ENCODE peak calls at places on chromosome 16, in eight cellular contexts. One of them, this sample, is unnamed.

GRCh38 chr16:58187092-58187491 is 10.8 kb downstream of the CSNK2A2 start:
- DNase-seq in H1: no peak
- DNase-seq in IMR-90: no peak
- DNase-seq in suprapubic skin: no peak
- DNase-seq in GM12891: no peak
- DNase-seq in adrenal gland: no peak
- DNase-seq in stomach: no peak
- DNase-seq in uterus: no peak
- DNase-seq in this sample: no peak

GRCh38 chr16:79008036-79008868 is 592.3 kb downstream of the MAF start:
- DNase-seq in suprapubic skin: no peak
- DNase-seq in stomach: no peak
- DNase-seq in H1: no peak
- DNase-seq in adrenal gland: no peak
- DNase-seq in GM12891: no peak
- DNase-seq in uterus: no peak
- DNase-seq in IMR-90: no peak
- DNase-seq in this sample: no peak

GRCh38 chr16:79899316-79900110 is 299.0 kb upstream of the MAF start:
- DNase-seq in uterus: no peak
- DNase-seq in suprapubic skin: no peak
- DNase-seq in IMR-90: no peak
- DNase-seq in GM12891: no peak
- DNase-seq in adrenal gland: no peak
- DNase-seq in stomach: no peak
- DNase-seq in H1: no peak
- DNase-seq in this sample: no peak

GRCh38 chr16:71249399-71249798 is 18.9 kb upstream of the HYDIN start:
- DNase-seq in IMR-90: no peak
- DNase-seq in stomach: no peak
- DNase-seq in uterus: no peak
- DNase-seq in suprapubic skin: no peak
- DNase-seq in H1: no peak
- DNase-seq in GM12891: no peak
- DNase-seq in adrenal gland: no peak
- DNase-seq in this sample: peak; percentile 6

GRCh38 chr16:20280259-20280658 is 47.1 kb downstream of the GP2 start:
- DNase-seq in IMR-90: no peak
- DNase-seq in GM12891: no peak
- DNase-seq in adrenal gland: no peak
- DNase-seq in H1: no peak
- DNase-seq in uterus: no peak
- DNase-seq in suprapubic skin: no peak
- DNase-seq in stomach: no peak
- DNase-seq in this sample: no peak

GRCh38 chr16:10509534-10510025 is 70.8 kb downstream of the EMP2 start:
- DNase-seq in stomach: peak; percentile 54
- DNase-seq in suprapubic skin: no peak
- DNase-seq in GM12891: peak; percentile 46
- DNase-seq in adrenal gland: peak; percentile 69
- DNase-seq in uterus: peak; percentile 50
- DNase-seq in H1: peak; percentile 63
- DNase-seq in IMR-90: peak; percentile 79
- DNase-seq in this sample: peak; percentile 87

GRCh38 chr16:29237971-29238370 is 168.5 kb downstream of the NPIPB11 start:
- DNase-seq in IMR-90: no peak
- DNase-seq in H1: peak; percentile 23
- DNase-seq in adrenal gland: no peak
- DNase-seq in suprapubic skin: no peak
- DNase-seq in uterus: no peak
- DNase-seq in GM12891: no peak
- DNase-seq in stomach: no peak
- DNase-seq in this sample: no peak

GRCh38 chr16:81945665-81946064 is 65.6 kb downstream of the SDR42E1 start:
- DNase-seq in GM12891: no peak
- DNase-seq in suprapubic skin: no peak
- DNase-seq in adrenal gland: no peak
- DNase-seq in H1: no peak
- DNase-seq in stomach: no peak
- DNase-seq in IMR-90: peak; percentile 12
- DNase-seq in uterus: no peak
- DNase-seq in this sample: no peak

GRCh38 chr16:68064791-68065365 is 20.3 kb upstream of the NFATC3 start:
- DNase-seq in suprapubic skin: peak; percentile 86
- DNase-seq in adrenal gland: peak; percentile 75
- DNase-seq in stomach: peak; percentile 71
- DNase-seq in uterus: peak; percentile 49
- DNase-seq in IMR-90: peak; percentile 91
- DNase-seq in GM12891: peak; percentile 58
- DNase-seq in H1: peak; percentile 85
- DNase-seq in this sample: peak; percentile 87

GRCh38 chr16:11585460-11586374 is 1.0 kb downstream of the LITAF start:
- DNase-seq in H1: no peak
- DNase-seq in GM12891: no peak
- DNase-seq in suprapubic skin: no peak
- DNase-seq in IMR-90: peak; percentile 33
- DNase-seq in adrenal gland: no peak
- DNase-seq in uterus: peak; percentile 35
- DNase-seq in stomach: peak; percentile 42
- DNase-seq in this sample: no peak
- TF ChIP-seq POLR2A in H1: no peak
- TF ChIP-seq POLR2A in GM12891: no peak
- TF ChIP-seq POLR2A in suprapubic skin: no peak
- TF ChIP-seq POLR2A in IMR-90: no peak
- TF ChIP-seq POLR2A in adrenal gland: no peak
- TF ChIP-seq POLR2A in uterus: peak; percentile 34
- TF ChIP-seq POLR2A in stomach: no peak
- TF ChIP-seq POLR2A in this sample: no peak

GRCh38 chr16:69350536-69351133 is 951 bp downstream of the TMED6 start:
- DNase-seq in GM12891: no peak
- DNase-seq in IMR-90: no peak
- DNase-seq in adrenal gland: no peak
- DNase-seq in H1: no peak
- DNase-seq in uterus: no peak
- DNase-seq in suprapubic skin: no peak
- DNase-seq in stomach: peak; percentile 58
- DNase-seq in this sample: no peak

GRCh38 chr16:69346683-69347082 is 4.9 kb downstream of the TMED6 start:
- DNase-seq in uterus: no peak
- DNase-seq in stomach: no peak
- DNase-seq in GM12891: no peak
- DNase-seq in H1: no peak
- DNase-seq in adrenal gland: no peak
- DNase-seq in suprapubic skin: no peak
- DNase-seq in IMR-90: no peak
- DNase-seq in this sample: no peak

GRCh38 chr16:69348222-69348621 is 3.4 kb downstream of the TMED6 start:
- DNase-seq in suprapubic skin: no peak
- DNase-seq in H1: no peak
- DNase-seq in stomach: no peak
- DNase-seq in IMR-90: no peak
- DNase-seq in GM12891: no peak
- DNase-seq in adrenal gland: no peak
- DNase-seq in uterus: no peak
- DNase-seq in this sample: no peak

GRCh38 chr16:69349508-69349907 is 2.1 kb downstream of the TMED6 start:
- DNase-seq in H1: no peak
- DNase-seq in uterus: no peak
- DNase-seq in GM12891: no peak
- DNase-seq in IMR-90: no peak
- DNase-seq in adrenal gland: no peak
- DNase-seq in suprapubic skin: peak; percentile 28
- DNase-seq in stomach: no peak
- DNase-seq in this sample: no peak

DNA sequence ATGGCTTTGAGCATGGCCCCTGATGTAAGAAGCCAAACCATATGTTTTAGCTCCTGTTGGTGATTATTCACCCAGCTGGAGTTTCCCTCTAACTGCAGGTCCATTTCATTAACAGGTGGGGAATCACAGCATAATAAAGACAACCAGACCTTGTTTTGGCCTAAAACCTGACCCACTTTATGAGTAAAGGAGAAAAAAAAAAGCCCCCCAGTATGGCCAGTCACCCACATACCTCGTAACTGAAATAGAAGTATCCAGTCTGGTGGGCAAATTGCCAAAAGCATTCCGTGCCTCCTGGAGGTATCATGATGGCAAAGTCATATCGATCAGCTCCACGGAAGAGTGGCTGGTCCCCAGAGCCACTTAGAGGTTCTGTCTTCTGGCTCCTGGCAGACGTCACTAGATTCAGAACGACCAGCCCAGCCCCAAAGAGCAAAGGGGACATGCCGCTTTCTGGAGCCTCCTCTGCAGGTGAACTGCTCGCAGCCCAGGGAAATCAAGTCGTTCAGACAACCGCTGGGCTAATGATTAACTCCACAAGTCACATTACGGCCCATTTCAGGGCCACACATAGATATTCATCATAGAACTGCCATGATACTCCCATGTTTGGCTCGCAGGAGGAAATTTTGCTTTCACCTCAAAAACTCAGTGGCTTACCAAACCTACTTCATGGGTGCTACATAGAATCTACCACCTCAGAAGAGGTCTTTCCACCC is at the start of gene TMED6:
- DNase-seq in uterus: no peak
- DNase-seq in IMR-90: no peak
- DNase-seq in stomach: peak; percentile 63
- DNase-seq in suprapubic skin: no peak
- DNase-seq in GM12891: no peak
- DNase-seq in H1: no peak
- DNase-seq in adrenal gland: no peak
- DNase-seq in this sample: no peak
- TF ChIP-seq POLR2A in uterus: no peak
- TF ChIP-seq POLR2A in IMR-90: no peak
- TF ChIP-seq POLR2A in stomach: no peak
- TF ChIP-seq POLR2A in suprapubic skin: no peak
- TF ChIP-seq POLR2A in GM12891: no peak
- TF ChIP-seq POLR2A in H1: no peak
- TF ChIP-seq POLR2A in adrenal gland: no peak
- TF ChIP-seq POLR2A in this sample: no peak

GRCh38 chr16:88974080-88974479 is 2.9 kb downstream of the CBFA2T3 start:
- DNase-seq in adrenal gland: no peak
- DNase-seq in uterus: no peak
- DNase-seq in suprapubic skin: no peak
- DNase-seq in stomach: no peak
- DNase-seq in H1: no peak
- DNase-seq in GM12891: no peak
- DNase-seq in IMR-90: no peak
- DNase-seq in this sample: no peak
- TF ChIP-seq POLR2A in adrenal gland: no peak
- TF ChIP-seq POLR2A in uterus: no peak
- TF ChIP-seq POLR2A in suprapubic skin: no peak
- TF ChIP-seq POLR2A in stomach: no peak
- TF ChIP-seq POLR2A in H1: no peak
- TF ChIP-seq POLR2A in GM12891: no peak
- TF ChIP-seq POLR2A in IMR-90: no peak
- TF ChIP-seq POLR2A in this sample: no peak

GRCh38 chr16:9124908-9125584 is 33.6 kb downstream of the HAPSTR1 start:
- DNase-seq in suprapubic skin: peak; percentile 41
- DNase-seq in uterus: no peak
- DNase-seq in adrenal gland: no peak
- DNase-seq in GM12891: no peak
- DNase-seq in stomach: no peak
- DNase-seq in H1: peak; percentile 66
- DNase-seq in IMR-90: no peak
- DNase-seq in this sample: no peak
- TF ChIP-seq POLR2A in suprapubic skin: no peak
- TF ChIP-seq POLR2A in uterus: no peak
- TF ChIP-seq POLR2A in adrenal gland: no peak
- TF ChIP-seq POLR2A in GM12891: no peak
- TF ChIP-seq POLR2A in stomach: no peak
- TF ChIP-seq POLR2A in H1: no peak
- TF ChIP-seq POLR2A in IMR-90: no peak
- TF ChIP-seq POLR2A in this sample: no peak

GRCh38 chr16:53130193-53131049 is 75.6 kb downstream of the CHD9 start:
- DNase-seq in adrenal gland: peak; percentile 99
- DNase-seq in suprapubic skin: peak; percentile 99
- DNase-seq in stomach: peak; percentile 97
- DNase-seq in GM12891: peak; percentile 96
- DNase-seq in uterus: peak; percentile 95
- DNase-seq in IMR-90: peak; percentile 92
- DNase-seq in H1: peak; percentile 93
- DNase-seq in this sample: peak; percentile 96
- TF ChIP-seq POLR2A in adrenal gland: no peak
- TF ChIP-seq POLR2A in suprapubic skin: no peak
- TF ChIP-seq POLR2A in stomach: no peak
- TF ChIP-seq POLR2A in GM12891: peak; percentile 45
- TF ChIP-seq POLR2A in uterus: no peak
- TF ChIP-seq POLR2A in IMR-90: peak; percentile 38
- TF ChIP-seq POLR2A in H1: peak; percentile 30
- TF ChIP-seq POLR2A in this sample: peak; percentile 39

GRCh38 chr16:185213-185612 is 5.0 kb downstream of the HBQ1 start:
- DNase-seq in H1: no peak
- DNase-seq in uterus: no peak
- DNase-seq in adrenal gland: no peak
- DNase-seq in IMR-90: no peak
- DNase-seq in stomach: no peak
- DNase-seq in GM12891: no peak
- DNase-seq in suprapubic skin: no peak
- DNase-seq in this sample: no peak
- TF ChIP-seq POLR2A in H1: no peak
- TF ChIP-seq POLR2A in uterus: no peak
- TF ChIP-seq POLR2A in adrenal gland: no peak
- TF ChIP-seq POLR2A in IMR-90: no peak
- TF ChIP-seq POLR2A in stomach: no peak
- TF ChIP-seq POLR2A in GM12891: no peak
- TF ChIP-seq POLR2A in suprapubic skin: no peak
- TF ChIP-seq POLR2A in this sample: peak; percentile 18

GRCh38 chr16:27088216-27088615 is 21.5 kb downstream of the C16orf82 start:
- DNase-seq in stomach: no peak
- DNase-seq in H1: no peak
- DNase-seq in IMR-90: no peak
- DNase-seq in suprapubic skin: no peak
- DNase-seq in adrenal gland: no peak
- DNase-seq in GM12891: no peak
- DNase-seq in uterus: no peak
- DNase-seq in this sample: no peak
- TF ChIP-seq POLR2A in stomach: no peak
- TF ChIP-seq POLR2A in H1: no peak
- TF ChIP-seq POLR2A in IMR-90: no peak
- TF ChIP-seq POLR2A in suprapubic skin: no peak
- TF ChIP-seq POLR2A in adrenal gland: no peak
- TF ChIP-seq POLR2A in GM12891: no peak
- TF ChIP-seq POLR2A in uterus: no peak
- TF ChIP-seq POLR2A in this sample: no peak